ENCODE peak calls at places on chromosomes 6 and 20, in seven cellular contexts. H is GM23248, T is GM12878, R is neural progenitor cell, O is keratinocyte, N is H1, J is DND-41. Y is an unnamed sample.

GRCh38 chr6:11192167-11192566 is 40.3 kb downstream of the NEDD9 start:
- DNase-seq in O (no peak), H (no peak), R (no peak), J (no peak), T (no peak), N (no peak), Y (no peak)

GRCh38 chr6:30515106-30515505 is 25.8 kb downstream of the HLA-E start:
- DNase-seq in T (no peak), H (no peak), O (no peak), N (no peak), J (no peak), R (peak; percentile 33), Y (no peak)

GRCh38 chr20:38790210-38791053 is 15.1 kb upstream of the PPP1R16B start:
- DNase-seq in J (peak; percentile 55), T (no peak), R (peak; percentile 79), H (peak; percentile 54), N (no peak), O (peak; percentile 38), Y (no peak)

GRCh38 chr6:72365773-72366172 is 256.1 kb upstream of the KCNQ5 start:
- DNase-seq in T (no peak), R (no peak), O (no peak), N (no peak), J (no peak), H (no peak), Y (no peak)

GRCh38 chr6:164826831-164827468 is 482.5 kb downstream of the C6orf118 start:
- DNase-seq in T (no peak), J (no peak), N (no peak), O (no peak), R (no peak), H (no peak), Y (no peak)

GRCh38 chr6:125097186-125097585 is 56.4 kb upstream of the TPD52L1 start:
- DNase-seq in H (no peak), O (no peak), R (no peak), J (no peak), N (no peak), T (no peak), Y (no peak)

GRCh38 chr20:787827-788226 is 19.5 kb upstream of the SLC52A3 start:
- DNase-seq in O (no peak), H (no peak), R (no peak), T (no peak), N (no peak), J (no peak), Y (no peak)

GRCh38 chr6:109028439-109028838 is 66.2 kb downstream of the SESN1 start:
- DNase-seq in J (no peak), T (no peak), O (no peak), N (no peak), H (no peak), R (no peak), Y (no peak)

GRCh38 chr6:3286641-3287171 is 28.0 kb downstream of the PSMG4 start:
- DNase-seq in J (no peak), O (no peak), N (no peak), T (no peak), R (no peak), H (no peak), Y (no peak)

GRCh38 chr6:18997375-18997826 is 610.3 kb downstream of the RNF144B start:
- DNase-seq in R (peak; percentile 76), O (no peak), H (peak; percentile 71), J (no peak), T (no peak), N (no peak), Y (peak; percentile 14)

GRCh38 chr20:731891-732560 is 36.3 kb downstream of the SLC52A3 start:
- DNase-seq in R (no peak), T (no peak), J (no peak), N (no peak), O (no peak), H (peak; percentile 46), Y (no peak)

GRCh38 chr20:64038252-64038578 is 2.2 kb downstream of the C20orf204 start:
- DNase-seq in J (no peak), R (no peak), N (no peak), T (no peak), O (no peak), H (no peak), Y (no peak)

GRCh38 chr20:64036346-64037198 is 590 bp downstream of the C20orf204 start:
- DNase-seq in O (no peak), T (no peak), N (no peak), H (no peak), R (no peak), J (no peak), Y (no peak)

GRCh38 chr20:64035933-64036345 is at the start of gene C20orf204:
- DNase-seq in R (peak; percentile 31), O (no peak), T (no peak), N (no peak), H (no peak), J (no peak), Y (no peak)

GRCh38 chr20:64037498-64038213 is 1.7 kb downstream of the C20orf204 start:
- DNase-seq in O (no peak), R (no peak), H (no peak), J (no peak), N (no peak), T (no peak), Y (no peak)

DNA sequence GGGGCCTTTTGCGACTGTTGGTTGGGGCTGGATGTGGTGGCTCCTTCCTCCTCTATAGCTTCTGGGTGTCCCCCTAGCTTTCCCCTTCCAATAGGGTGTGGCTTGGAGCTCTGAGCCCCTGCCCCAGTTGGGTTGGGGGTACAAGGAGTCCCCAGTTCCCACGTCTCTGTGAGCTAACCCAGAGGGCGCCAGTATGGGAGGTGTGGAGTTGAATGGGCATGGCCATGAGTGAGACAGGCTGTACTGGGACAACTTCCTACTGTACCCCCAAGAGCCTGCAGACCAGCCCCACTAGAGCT is 1.2 kb downstream of the C20orf204 start:
- DNase-seq in R (no peak), N (no peak), O (no peak), J (no peak), T (no peak), H (no peak), Y (no peak)
- H3K27ac ChIP-seq in R (no peak overlapping the region), N (no peak overlapping the region), O (no peak overlapping the region), J (no peak overlapping the region), T (peak overlapping the region; percentile 77), H (no peak overlapping the region), Y (no peak overlapping the region)

GRCh38 chr6:106964954-106965353 is 9.6 kb downstream of the CD24 start:
- DNase-seq in N (no peak), J (no peak), R (no peak), T (no peak), O (no peak), H (no peak), Y (no peak)
- H3K9ac ChIP-seq in N (no peak overlapping the region), J (no peak overlapping the region), R (no peak overlapping the region), T (no peak overlapping the region), O (no peak overlapping the region), H (no peak overlapping the region), Y (no peak overlapping the region)

DNA sequence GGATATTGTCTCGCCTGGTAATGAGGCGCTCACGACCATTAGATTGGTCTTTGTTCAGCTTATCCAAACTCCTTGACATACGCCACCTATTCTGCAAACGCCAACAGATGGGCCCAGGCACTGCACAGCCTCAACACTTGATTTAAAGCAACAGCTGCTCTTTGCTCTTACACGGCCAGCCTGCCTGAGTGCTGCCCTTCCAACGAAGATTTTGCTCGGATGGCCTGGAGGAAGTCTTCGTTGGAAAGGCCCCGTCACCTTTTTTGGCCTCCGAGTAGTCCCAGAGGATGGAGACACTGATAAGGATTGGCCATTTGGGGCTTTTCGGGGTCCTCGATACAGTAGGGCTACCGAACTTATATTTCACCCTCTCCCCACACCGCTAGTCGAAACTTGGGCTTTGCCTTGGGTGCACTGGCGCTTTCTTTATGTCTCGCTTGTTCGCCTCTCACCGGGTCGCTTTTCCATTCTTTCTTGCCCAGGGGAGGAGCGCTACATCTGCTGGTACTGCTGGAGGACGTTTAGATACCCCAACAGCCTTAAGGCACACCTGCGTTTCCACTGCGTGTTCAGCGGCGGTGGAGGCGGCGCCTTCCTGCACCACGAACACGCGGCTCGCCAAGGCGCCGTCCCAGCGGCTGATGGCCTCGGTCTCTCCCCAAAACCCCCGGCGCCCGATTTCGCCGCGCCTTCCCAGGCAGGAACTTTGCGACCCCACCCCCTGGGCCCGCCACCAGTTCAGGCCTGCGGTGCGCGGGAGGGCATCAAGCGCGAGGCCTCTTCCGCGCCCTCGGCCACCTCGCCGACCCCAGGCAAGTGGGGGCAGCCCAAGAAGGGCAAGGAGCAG is 6.1 kb downstream of the PRDM13 start:
- DNase-seq in H (no peak), N (no peak), R (peak; percentile 51), J (no peak), T (no peak), O (no peak), Y (no peak)
- TF ChIP-seq EZH2 in H (peak; percentile 74), N (peak; percentile 96), R (peak; percentile 89), J (no peak), T (no peak), O (peak; percentile 44), Y (no peak)

DNA sequence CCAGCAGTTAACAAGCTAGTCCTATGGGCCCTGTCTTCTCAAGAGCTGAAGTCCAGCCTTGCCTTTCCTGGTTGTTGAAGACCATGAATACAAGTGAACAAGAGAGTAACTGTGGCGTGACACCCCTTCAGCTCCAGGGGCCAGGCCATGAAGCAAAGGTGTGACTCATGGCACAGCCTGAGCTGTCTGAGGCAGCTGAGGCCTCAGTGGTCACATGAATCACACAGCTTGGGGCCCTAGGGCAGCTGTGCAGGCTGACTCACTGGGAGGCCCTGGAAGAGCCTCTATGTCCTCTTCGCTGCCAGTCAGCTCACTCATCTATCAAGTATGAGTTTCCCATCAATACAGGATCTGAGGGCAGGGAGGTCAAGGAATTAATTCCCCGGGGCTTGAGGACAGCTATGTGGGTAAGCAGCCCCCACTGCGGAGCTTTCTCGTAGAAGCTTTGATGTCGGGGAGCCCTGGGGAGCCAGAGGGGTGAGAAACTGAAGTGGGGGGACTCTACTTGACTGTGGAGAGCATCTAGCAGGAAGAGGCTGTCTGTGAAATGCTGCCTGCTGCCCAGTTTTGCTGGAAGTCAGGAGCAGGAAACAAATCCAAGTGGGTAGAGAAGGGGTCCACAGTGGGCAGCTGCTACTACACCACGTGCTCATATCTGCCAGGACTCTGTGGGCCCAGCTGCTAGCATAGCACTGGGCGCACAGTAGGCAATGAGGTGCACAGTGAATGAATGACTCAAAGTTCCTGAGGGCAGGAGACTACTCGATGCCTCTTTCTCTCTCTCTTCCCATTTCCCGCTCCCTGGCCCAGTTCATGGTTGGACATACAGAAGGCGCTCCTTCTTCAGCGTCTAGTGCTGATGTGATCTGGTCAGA is 13.7 kb upstream of the FAM83C start:
- DNase-seq in T (no peak), J (no peak), O (peak; percentile 99), H (peak; percentile 100), R (no peak), N (no peak), Y (no peak)
- H3K27ac ChIP-seq in T (no peak overlapping the region), J (no peak overlapping the region), O (peak overlapping the region; percentile 98), H (peak overlapping the region; percentile 95), R (no peak overlapping the region), N (no peak overlapping the region), Y (no peak overlapping the region)

Y was measured in SK-N-MC.